ENCODE peak calls at places on chromosomes 1 and 21, in five cellular contexts. One of them, this sample, is unnamed.

GRCh38 chr1:244834596-244835275 is 722 bp upstream of the COX20 start:
- DNase-seq in brain microvascular endothelial cell: peak
- DNase-seq in heart left ventricle: peak
- DNase-seq in psoas muscle: no peak
- DNase-seq in fibroblast of lung: peak
- DNase-seq in this sample: peak

GRCh38 chr1:167922023-167922422 is 8.1 kb upstream of the ADCY10 start:
- DNase-seq in psoas muscle: no peak
- DNase-seq in brain microvascular endothelial cell: no peak
- DNase-seq in heart left ventricle: no peak
- DNase-seq in fibroblast of lung: peak
- DNase-seq in this sample: no peak

GRCh38 chr1:158425020-158425419 is 1.0 kb downstream of the OR10K2 start:
- DNase-seq in psoas muscle: no peak
- DNase-seq in heart left ventricle: no peak
- DNase-seq in fibroblast of lung: no peak
- DNase-seq in brain microvascular endothelial cell: no peak
- DNase-seq in this sample: no peak

GRCh38 chr1:218346391-218347204 is 1.5 kb downstream of the TGFB2 start:
- DNase-seq in fibroblast of lung: peak
- DNase-seq in heart left ventricle: no peak
- DNase-seq in psoas muscle: peak
- DNase-seq in brain microvascular endothelial cell: no peak
- DNase-seq in this sample: no peak

GRCh38 chr1:214551436-214552173 is at the start of gene PTPN14:
- DNase-seq in heart left ventricle: peak
- DNase-seq in fibroblast of lung: peak
- DNase-seq in brain microvascular endothelial cell: peak
- DNase-seq in psoas muscle: peak
- DNase-seq in this sample: peak

GRCh38 chr1:59034925-59035324 is 251.1 kb upstream of the JUN start:
- DNase-seq in heart left ventricle: no peak
- DNase-seq in brain microvascular endothelial cell: no peak
- DNase-seq in fibroblast of lung: no peak
- DNase-seq in psoas muscle: no peak
- DNase-seq in this sample: no peak

GRCh38 chr1:26787381-26787705 is 407 bp upstream of the PIGV start:
- DNase-seq in psoas muscle: no peak
- DNase-seq in brain microvascular endothelial cell: peak
- DNase-seq in fibroblast of lung: no peak
- DNase-seq in heart left ventricle: no peak
- DNase-seq in this sample: no peak

GRCh38 chr1:150234647-150235435 is 1.1 kb downstream of the ANP32E start:
- DNase-seq in psoas muscle: peak
- DNase-seq in heart left ventricle: peak
- DNase-seq in fibroblast of lung: peak
- DNase-seq in brain microvascular endothelial cell: peak
- DNase-seq in this sample: peak

GRCh38 chr1:155184835-155185782 is 11.5 kb downstream of the TRIM46 start:
- DNase-seq in fibroblast of lung: no peak
- DNase-seq in heart left ventricle: peak
- DNase-seq in brain microvascular endothelial cell: no peak
- DNase-seq in psoas muscle: no peak
- DNase-seq in this sample: peak

GRCh38 chr1:68045511-68046180 is 4.8 kb downstream of the DIRAS3 start:
- DNase-seq in brain microvascular endothelial cell: no peak
- DNase-seq in heart left ventricle: no peak
- DNase-seq in fibroblast of lung: no peak
- DNase-seq in psoas muscle: no peak
- DNase-seq in this sample: no peak

GRCh38 chr1:12148958-12149790 is 17.6 kb upstream of the TNFRSF1B start:
- DNase-seq in brain microvascular endothelial cell: no peak
- DNase-seq in heart left ventricle: no peak
- DNase-seq in psoas muscle: no peak
- DNase-seq in fibroblast of lung: peak
- DNase-seq in this sample: no peak

GRCh38 chr1:231583376-231583775 is 43.2 kb upstream of the DISC1 start:
- DNase-seq in psoas muscle: no peak
- DNase-seq in heart left ventricle: no peak
- DNase-seq in fibroblast of lung: no peak
- DNase-seq in brain microvascular endothelial cell: no peak
- DNase-seq in this sample: no peak

GRCh38 chr1:214660900-214661299 is 57.9 kb downstream of the CENPF start:
- DNase-seq in brain microvascular endothelial cell: peak
- DNase-seq in psoas muscle: peak
- DNase-seq in heart left ventricle: no peak
- DNase-seq in fibroblast of lung: peak
- DNase-seq in this sample: no peak

GRCh38 chr1:160082487-160082886 is 1.1 kb downstream of the KCNJ9 start:
- DNase-seq in psoas muscle: no peak
- DNase-seq in brain microvascular endothelial cell: no peak
- DNase-seq in heart left ventricle: no peak
- DNase-seq in fibroblast of lung: no peak
- DNase-seq in this sample: no peak

GRCh38 chr21:31500071-31500470 is 156.0 kb upstream of the TIAM1 start:
- DNase-seq in psoas muscle: no peak
- DNase-seq in fibroblast of lung: no peak
- DNase-seq in heart left ventricle: no peak
- DNase-seq in brain microvascular endothelial cell: no peak
- DNase-seq in this sample: no peak

GRCh38 chr1:56309065-56309464 is 270.3 kb downstream of the PLPP3 start:
- DNase-seq in fibroblast of lung: no peak
- DNase-seq in brain microvascular endothelial cell: no peak
- DNase-seq in psoas muscle: no peak
- DNase-seq in heart left ventricle: no peak
- DNase-seq in this sample: no peak

GRCh38 chr1:216456682-216457081 is 33.4 kb upstream of the USH2A start:
- DNase-seq in brain microvascular endothelial cell: peak
- DNase-seq in psoas muscle: no peak
- DNase-seq in fibroblast of lung: peak
- DNase-seq in heart left ventricle: no peak
- DNase-seq in this sample: no peak

GRCh38 chr1:48876221-48876785 is 99.6 kb upstream of the BEND5 start:
- DNase-seq in psoas muscle: no peak
- DNase-seq in brain microvascular endothelial cell: no peak
- DNase-seq in heart left ventricle: no peak
- DNase-seq in fibroblast of lung: peak
- DNase-seq in this sample: no peak

GRCh38 chr1:44315521-44315920 is 39.5 kb downstream of the ERI3 start:
- DNase-seq in brain microvascular endothelial cell: no peak
- DNase-seq in fibroblast of lung: no peak
- DNase-seq in psoas muscle: no peak
- DNase-seq in heart left ventricle: no peak
- DNase-seq in this sample: no peak

GRCh38 chr1:183674339-183674738 is 21.2 kb upstream of the APOBEC4 start:
- DNase-seq in heart left ventricle: no peak
- DNase-seq in brain microvascular endothelial cell: no peak
- DNase-seq in psoas muscle: no peak
- DNase-seq in fibroblast of lung: no peak
- DNase-seq in this sample: no peak

GRCh38 chr1:152777510-152778137 is 2.7 kb downstream of the LCE1F start:
- DNase-seq in heart left ventricle: no peak
- DNase-seq in brain microvascular endothelial cell: no peak
- DNase-seq in fibroblast of lung: no peak
- DNase-seq in psoas muscle: no peak
- DNase-seq in this sample: no peak

GRCh38 chr1:68442006-68442405 is 7.7 kb downstream of the RPE65 start:
- DNase-seq in psoas muscle: no peak
- DNase-seq in heart left ventricle: no peak
- DNase-seq in fibroblast of lung: no peak
- DNase-seq in brain microvascular endothelial cell: no peak
- DNase-seq in this sample: no peak

GRCh38 chr1:206503591-206504362 is 3.6 kb upstream of the RASSF5 start:
- DNase-seq in brain microvascular endothelial cell: peak
- DNase-seq in heart left ventricle: peak
- DNase-seq in fibroblast of lung: peak
- DNase-seq in psoas muscle: peak
- DNase-seq in this sample: peak

GRCh38 chr1:198878566-198878965 is 239.7 kb downstream of the PTPRC start:
- DNase-seq in heart left ventricle: no peak
- DNase-seq in brain microvascular endothelial cell: no peak
- DNase-seq in fibroblast of lung: no peak
- DNase-seq in psoas muscle: no peak
- DNase-seq in this sample: no peak

GRCh38 chr1:2372551-2373490 is 18.5 kb downstream of the MORN1 start:
- DNase-seq in psoas muscle: no peak
- DNase-seq in fibroblast of lung: no peak
- DNase-seq in brain microvascular endothelial cell: no peak
- DNase-seq in heart left ventricle: peak
- DNase-seq in this sample: peak

GRCh38 chr21:35011681-35012080 is 37.4 kb downstream of the RUNX1 start:
- DNase-seq in brain microvascular endothelial cell: no peak
- DNase-seq in fibroblast of lung: peak
- DNase-seq in heart left ventricle: no peak
- DNase-seq in psoas muscle: no peak
- DNase-seq in this sample: no peak

GRCh38 chr1:158520021-158520420 is 34.2 kb downstream of the OR6Y1 start:
- DNase-seq in brain microvascular endothelial cell: no peak
- DNase-seq in heart left ventricle: no peak
- DNase-seq in psoas muscle: no peak
- DNase-seq in fibroblast of lung: no peak
- DNase-seq in this sample: no peak

GRCh38 chr1:185531838-185532237 is 202.4 kb upstream of the HMCN1 start:
- DNase-seq in heart left ventricle: no peak
- DNase-seq in psoas muscle: no peak
- DNase-seq in brain microvascular endothelial cell: no peak
- DNase-seq in fibroblast of lung: no peak
- DNase-seq in this sample: no peak

GRCh38 chr1:195773958-195774357 is 834.3 kb downstream of the KCNT2 start:
- DNase-seq in psoas muscle: no peak
- DNase-seq in brain microvascular endothelial cell: no peak
- DNase-seq in heart left ventricle: no peak
- DNase-seq in fibroblast of lung: no peak
- DNase-seq in this sample: no peak

GRCh38 chr1:173099166-173099565 is 48.4 kb upstream of the TNFSF18 start:
- DNase-seq in heart left ventricle: no peak
- DNase-seq in fibroblast of lung: no peak
- DNase-seq in psoas muscle: no peak
- DNase-seq in brain microvascular endothelial cell: no peak
- DNase-seq in this sample: no peak

GRCh38 chr21:45873866-45874265 is 107.7 kb upstream of the COL6A1 start:
- DNase-seq in brain microvascular endothelial cell: no peak
- DNase-seq in psoas muscle: no peak
- DNase-seq in fibroblast of lung: no peak
- DNase-seq in heart left ventricle: no peak
- DNase-seq in this sample: peak

GRCh38 chr1:234601217-234602017 is 8.6 kb downstream of the IRF2BP2 start:
- DNase-seq in psoas muscle: no peak
- DNase-seq in fibroblast of lung: peak
- DNase-seq in heart left ventricle: no peak
- DNase-seq in brain microvascular endothelial cell: no peak
- DNase-seq in this sample: no peak

GRCh38 chr1:158989424-158989823 is 20.3 kb upstream of the IFI16 start:
- DNase-seq in psoas muscle: no peak
- DNase-seq in fibroblast of lung: no peak
- DNase-seq in heart left ventricle: no peak
- DNase-seq in brain microvascular endothelial cell: no peak
- DNase-seq in this sample: no peak

GRCh38 chr1:247905899-247906503 is 10.6 kb downstream of the OR2W3 start:
- DNase-seq in psoas muscle: no peak
- DNase-seq in fibroblast of lung: no peak
- DNase-seq in brain microvascular endothelial cell: no peak
- DNase-seq in heart left ventricle: no peak
- DNase-seq in this sample: no peak
- H3K27ac ChIP-seq in psoas muscle: no peak
- H3K27ac ChIP-seq in fibroblast of lung: no peak
- H3K27ac ChIP-seq in brain microvascular endothelial cell: no peak
- H3K27ac ChIP-seq in heart left ventricle: no peak
- H3K27ac ChIP-seq in this sample: peak

GRCh38 chr1:24930703-24931480 is 816 bp upstream of the RUNX3 start:
- DNase-seq in heart left ventricle: no peak
- DNase-seq in brain microvascular endothelial cell: no peak
- DNase-seq in fibroblast of lung: peak
- DNase-seq in psoas muscle: no peak
- DNase-seq in this sample: no peak
- H3K4me3 ChIP-seq in heart left ventricle: peak
- H3K4me3 ChIP-seq in brain microvascular endothelial cell: peak
- H3K4me3 ChIP-seq in fibroblast of lung: no peak
- H3K4me3 ChIP-seq in psoas muscle: peak
- H3K4me3 ChIP-seq in this sample: peak

DNA sequence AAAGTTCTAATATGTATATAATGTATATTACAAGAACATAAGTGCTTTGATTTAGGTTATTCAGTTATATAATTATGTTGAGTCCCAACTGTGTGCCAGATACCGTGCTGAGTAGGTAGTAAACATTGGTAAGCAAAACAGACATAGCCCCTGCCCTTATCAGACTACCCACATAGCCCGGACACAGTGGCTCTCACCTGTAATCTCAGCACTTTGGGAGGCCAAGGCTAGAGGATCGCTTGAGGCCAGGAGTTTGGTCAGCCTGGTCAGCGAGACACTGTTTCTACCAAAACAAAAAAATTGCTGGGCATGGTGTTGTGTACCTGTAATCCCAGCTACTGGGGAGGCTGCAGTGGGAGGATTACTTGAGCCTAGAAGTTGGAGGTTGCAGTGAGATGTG is 30.7 kb downstream of the RNF11 start:
- DNase-seq in fibroblast of lung: no peak
- DNase-seq in heart left ventricle: no peak
- DNase-seq in brain microvascular endothelial cell: no peak
- DNase-seq in psoas muscle: no peak
- DNase-seq in this sample: no peak
- TF ChIP-seq CTCF in fibroblast of lung: no peak
- TF ChIP-seq CTCF in heart left ventricle: no peak
- TF ChIP-seq CTCF in brain microvascular endothelial cell: no peak
- TF ChIP-seq CTCF in psoas muscle: no peak
- TF ChIP-seq CTCF in this sample: no peak

GRCh38 chr1:207964195-207964966 is 53.5 kb upstream of the CD34 start:
- DNase-seq in fibroblast of lung: no peak
- DNase-seq in psoas muscle: no peak
- DNase-seq in heart left ventricle: no peak
- DNase-seq in brain microvascular endothelial cell: peak
- DNase-seq in this sample: no peak
- H3K27ac ChIP-seq in fibroblast of lung: peak
- H3K27ac ChIP-seq in psoas muscle: peak
- H3K27ac ChIP-seq in heart left ventricle: peak
- H3K27ac ChIP-seq in brain microvascular endothelial cell: peak
- H3K27ac ChIP-seq in this sample: peak

DNA sequence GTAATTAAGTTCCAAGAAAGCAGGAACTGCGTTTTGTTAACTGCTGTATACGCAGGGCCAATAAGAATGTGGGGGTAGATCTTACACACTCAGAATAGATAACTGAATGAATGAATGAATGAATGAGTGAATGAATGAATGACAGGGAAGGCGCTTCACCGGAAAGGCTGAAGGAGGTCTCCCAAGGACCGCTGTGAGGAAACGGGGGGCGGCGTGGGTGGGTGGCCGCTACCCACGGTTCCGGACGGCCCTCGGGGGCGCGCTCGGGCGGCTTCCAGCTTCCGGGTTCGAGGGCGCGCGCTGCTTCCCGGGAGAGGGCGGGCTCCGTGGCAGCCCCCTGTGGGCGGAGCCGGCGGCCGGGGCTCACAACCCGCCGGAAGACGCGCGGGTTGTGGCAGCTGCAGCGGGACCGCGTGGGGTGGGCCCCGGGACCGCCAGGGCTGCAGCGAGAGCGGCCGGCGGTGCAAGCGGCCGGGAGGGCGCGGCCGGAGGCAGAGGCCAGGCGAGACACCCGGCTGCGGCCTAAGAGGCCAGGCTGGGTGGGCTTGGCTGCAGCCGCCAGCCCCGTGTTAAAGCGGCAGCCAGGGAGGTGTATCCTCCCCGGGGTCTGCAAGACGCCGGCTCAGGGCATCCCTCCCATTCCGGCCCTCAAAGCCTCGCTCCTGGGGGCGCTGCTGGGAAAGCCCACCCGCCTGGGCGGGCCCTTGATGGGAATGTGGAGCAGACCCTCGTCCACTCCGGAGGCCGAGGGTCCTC is at the start of gene ZFP69:
- DNase-seq in heart left ventricle: peak
- DNase-seq in psoas muscle: peak
- DNase-seq in fibroblast of lung: peak
- DNase-seq in brain microvascular endothelial cell: peak
- DNase-seq in this sample: peak
- H3K4me3 ChIP-seq in heart left ventricle: peak
- H3K4me3 ChIP-seq in psoas muscle: peak
- H3K4me3 ChIP-seq in fibroblast of lung: peak
- H3K4me3 ChIP-seq in brain microvascular endothelial cell: peak
- H3K4me3 ChIP-seq in this sample: peak